ENCODE peak calls at places on chromosomes 1 and 21, in four cellular contexts. B is BJ, D is cardiac muscle cell, M is colonic mucosa. F is an unnamed sample.

GRCh38 chr1:61950418-61950817 is 208.1 kb downstream of the PATJ start:
- DNase-seq in B (no peak), D (no peak), M (no peak), F (no peak)

GRCh38 chr1:182337736-182338571 is 53.6 kb downstream of the GLUL start:
- DNase-seq in B (no peak), D (no peak), M (no peak), F (no peak)

GRCh38 chr1:184838374-184838995 is 83.8 kb upstream of the EDEM3 start:
- DNase-seq in B (peak; percentile 95), D (no peak), M (peak; percentile 40), F (peak; percentile 44)

GRCh38 chr1:117815105-117815812 is 114.2 kb downstream of the GDAP2 start:
- DNase-seq in B (no peak), D (no peak), M (no peak), F (no peak)

GRCh38 chr21:21101911-21102310 is 103.7 kb downstream of the NCAM2 start:
- DNase-seq in B (no peak), D (peak; percentile 61), M (no peak), F (no peak)

GRCh38 chr1:178037510-178038253 is 56.2 kb upstream of the RASAL2 start:
- DNase-seq in B (no peak), D (peak; percentile 79), M (peak; percentile 90), F (no peak)

GRCh38 chr21:22791986-22792560 is 1793.9 kb downstream of the NCAM2 start:
- DNase-seq in B (no peak), D (peak; percentile 70), M (peak; percentile 18), F (peak; percentile 1)

GRCh38 chr1:178541829-178542553 is 29.1 kb downstream of the TEX35 start:
- DNase-seq in B (no peak), D (peak; percentile 69), M (peak; percentile 85), F (no peak)

GRCh38 chr1:223444411-223444810 is 51.2 kb downstream of the CCDC185 start:
- DNase-seq in B (no peak), D (no peak), M (no peak), F (peak; percentile 44)

GRCh38 chr1:980602-981395 is 1.1 kb downstream of the PERM1 start:
- DNase-seq in B (no peak), D (no peak), M (no peak), F (no peak)

GRCh38 chr1:81654147-81654546 is 146.6 kb upstream of the ADGRL2 start:
- DNase-seq in B (no peak), D (no peak), M (no peak), F (peak; percentile 9)

GRCh38 chr1:188599313-188599712 is 1770.6 kb downstream of the PLA2G4A start:
- DNase-seq in B (no peak), D (no peak), M (no peak), F (no peak)

GRCh38 chr21:28442624-28443023 is 550.1 kb downstream of the LTN1 start:
- DNase-seq in B (no peak), D (no peak), M (no peak), F (peak; percentile 16)

GRCh38 chr21:45618846-45619485 is 24.6 kb upstream of the PCBP3 start:
- DNase-seq in B (no peak), D (no peak), M (no peak), F (no peak)

GRCh38 chr1:150281221-150281757 is 1.1 kb upstream of the CIART start:
- DNase-seq in B (no peak), D (peak; percentile 80), M (peak; percentile 82), F (no peak)

GRCh38 chr1:76142771-76143540 is 68.4 kb downstream of the ST6GALNAC3 start:
- DNase-seq in B (no peak), D (no peak), M (peak; percentile 33), F (no peak)

GRCh38 chr1:23521588-23521987 is 9.4 kb downstream of the E2F2 start:
- DNase-seq in B (no peak), D (no peak), M (no peak), F (no peak)

GRCh38 chr1:220313576-220313975 is 41.3 kb upstream of the RAB3GAP2 start:
- DNase-seq in B (no peak), D (no peak), M (no peak), F (no peak)

GRCh38 chr1:202200669-202201068 is 7.1 kb downstream of the LGR6 start:
- DNase-seq in B (no peak), D (no peak), M (no peak), F (no peak)

GRCh38 chr1:238252033-238252802 is 361.5 kb upstream of the ZP4 start:
- DNase-seq in B (no peak), D (peak; percentile 68), M (peak; percentile 43), F (peak; percentile 21)

GRCh38 chr1:199859525-199859924 is 168.0 kb upstream of the NR5A2 start:
- DNase-seq in B (no peak), D (no peak), M (no peak), F (no peak)

GRCh38 chr1:223665592-223666312 is at the start of gene CAPN8:
- DNase-seq in B (no peak), D (no peak), M (peak; percentile 83), F (no peak)

GRCh38 chr1:84698718-84699117 is 8.5 kb upstream of the SSX2IP start:
- DNase-seq in B (peak; percentile 42), D (no peak), M (no peak), F (peak; percentile 31)

GRCh38 chr1:214584805-214585766 is 17.9 kb upstream of the CENPF start:
- DNase-seq in B (no peak), D (peak; percentile 27), M (no peak), F (no peak)

GRCh38 chr1:88634538-88634937 is 49.5 kb upstream of the PKN2 start:
- DNase-seq in B (no peak), D (no peak), M (no peak), F (no peak)

GRCh38 chr21:14070049-14070893 is 140.5 kb downstream of the LIPI start:
- DNase-seq in B (no peak), D (no peak), M (no peak), F (no peak)

GRCh38 chr1:112687361-112687760 is 12.9 kb downstream of the MOV10 start:
- DNase-seq in B (no peak), D (no peak), M (no peak), F (no peak)

GRCh38 chr1:9443913-9444445 is 95.3 kb upstream of the SLC25A33 start:
- DNase-seq in B (no peak), D (peak; percentile 27), M (no peak), F (no peak)

GRCh38 chr1:227780101-227781044 is 35.1 kb upstream of the PRSS38 start:
- DNase-seq in B (no peak), D (no peak), M (peak; percentile 13), F (no peak)

GRCh38 chr1:78304766-78305165 is 186.0 kb upstream of the PTGFR start:
- DNase-seq in B (no peak), D (no peak), M (no peak), F (no peak)

GRCh38 chr1:94069649-94070285 is 51.2 kb downstream of the ABCA4 start:
- DNase-seq in B (no peak), D (no peak), M (no peak), F (no peak)

GRCh38 chr1:221356693-221357092 is 385.2 kb downstream of the DUSP10 start:
- DNase-seq in B (no peak), D (no peak), M (no peak), F (no peak)

GRCh38 chr1:32903991-32904776 is 3.0 kb upstream of the TMEM54 start:
- DNase-seq in B (no peak), D (no peak), M (peak; percentile 92), F (no peak)

GRCh38 chr1:28343405-28343804 is 14.6 kb downstream of the MED18 start:
- DNase-seq in B (peak; percentile 12), D (no peak), M (no peak), F (no peak)

GRCh38 chr1:53339736-53340385 is 12.0 kb upstream of the LRP8 start:
- DNase-seq in B (no peak), D (no peak), M (peak; percentile 8), F (no peak)

GRCh38 chr1:43074244-43074643 is 97.8 kb downstream of the EBNA1BP2 start:
- DNase-seq in B (no peak), D (peak; percentile 49), M (no peak), F (no peak)
- TF ChIP-seq CTCF in B (no peak), D (no peak), M (no peak), F (peak; percentile 42)

GRCh38 chr1:16391408-16391807 is 24.4 kb downstream of the SZRD1 start:
- DNase-seq in B (no peak), D (no peak), M (no peak), F (no peak)

GRCh38 chr1:16392740-16393139 is 25.7 kb downstream of the SZRD1 start:
- DNase-seq in B (no peak), D (no peak), M (no peak), F (no peak)

GRCh38 chr1:16394178-16394521 is 27.1 kb downstream of the SZRD1 start:
- DNase-seq in B (no peak), D (no peak), M (no peak), F (no peak)

GRCh38 chr1:16394977-16395376 is 27.9 kb downstream of the SZRD1 start:
- DNase-seq in B (no peak), D (no peak), M (no peak), F (no peak)

DNA sequence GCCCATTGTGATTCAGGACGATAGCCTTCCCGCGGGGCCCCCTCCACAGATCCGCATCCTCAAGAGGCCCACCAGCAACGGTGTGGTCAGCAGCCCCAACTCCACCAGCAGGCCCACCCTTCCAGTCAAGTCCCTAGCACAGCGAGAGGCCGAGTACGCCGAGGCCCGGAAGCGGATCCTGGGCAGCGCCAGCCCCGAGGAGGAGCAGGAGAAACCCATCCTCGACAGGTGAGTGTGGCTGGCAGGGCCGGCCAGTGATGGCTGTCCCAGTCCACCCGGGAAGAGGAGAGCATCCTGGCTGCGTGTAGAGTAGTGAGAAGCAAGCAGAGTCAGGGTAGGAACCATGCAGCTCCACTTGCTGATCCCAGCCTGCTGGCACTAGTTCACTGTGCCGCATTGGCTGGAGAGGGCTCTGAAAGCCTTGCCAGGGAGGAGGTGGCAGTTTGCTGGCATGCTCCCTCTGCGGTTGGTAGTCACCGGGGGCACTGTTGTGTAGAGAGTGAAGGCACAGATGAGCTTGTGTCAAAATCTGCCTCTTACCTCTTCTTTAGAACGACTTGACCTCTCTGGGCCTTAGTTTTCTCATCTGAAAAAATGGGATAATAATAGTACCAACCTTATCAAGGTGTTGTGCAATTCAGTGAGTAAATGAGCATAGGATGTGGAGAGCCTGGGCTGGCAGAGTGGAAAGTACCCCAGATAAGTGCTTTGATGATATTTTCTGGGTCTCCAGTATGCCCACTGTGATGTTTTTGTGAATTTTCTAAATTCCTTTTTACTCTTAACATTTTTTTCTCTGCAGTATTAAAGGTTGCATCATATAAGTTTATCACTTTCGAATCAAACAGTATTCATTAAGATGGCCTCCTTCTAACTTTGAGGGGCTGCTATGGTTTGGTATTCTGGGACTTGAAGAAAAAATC is 26.5 kb downstream of the SZRD1 start:
- DNase-seq in B (no peak), D (no peak), M (no peak), F (no peak)
- H3K36me3 ChIP-seq in B (peaks cover 18% of the 10 kb centered on the region), D (peaks cover 32% of the 10 kb centered on the region), M (no peaks in the 10 kb centered on the region), F (no peaks in the 10 kb centered on the region)

GRCh38 chr1:224922404-224923164 is 6.9 kb upstream of the DNAH14 start:
- DNase-seq in B (no peak), D (peak; percentile 52), M (no peak), F (no peak)
- TF ChIP-seq CTCF in B (peak; percentile 72), D (peak; percentile 68), M (peak; percentile 57), F (peak; percentile 74)

GRCh38 chr1:31259746-31260145 is 20.1 kb upstream of the NKAIN1 start:
- DNase-seq in B (no peak), D (no peak), M (no peak), F (no peak)
- H3K36me3 ChIP-seq in B (peaks cover 4% of the 10 kb centered on the region), D (peaks cover 43% of the 10 kb centered on the region), M (no peaks in the 10 kb centered on the region), F (no peaks in the 10 kb centered on the region)

GRCh38 chr1:58968360-58968952 is 184.6 kb upstream of the JUN start:
- DNase-seq in B (no peak), D (peak; percentile 21), M (peak; percentile 53), F (peak; percentile 52)
- TF ChIP-seq CTCF in B (no peak), D (no peak), M (no peak), F (no peak)